ENCODE peak calls at places on chromosomes 5 and 9, in nine cellular contexts. D is Peyer's patch; N is NCI-H226; L is T-helper 1 cell; U is mucosa of descending colon; T is central memory CD8-positive, alpha-beta T cell; W is stimulated activated CD8-positive, alpha-beta memory T cell treated with anti-CD3 and anti-CD28 coated beads, Interleukin-7, amount 100 ng/mL, for 24 hours; Q is activated CD8-positive, alpha-beta memory T cell treated with anti-CD3 and anti-CD28 coated beads, Interleukin-2, amount 50 U/mL, for 4 hours; Y is neural crest cell. X is an unnamed sample.

GRCh38 chr5:170960567-170960966 is 98.7 kb downstream of the RANBP17 start:
- DNase-seq in U (no peak), Y (no peak), L (no peak), Q (no peak), D (no peak), N (no peak), W (no peak), T (no peak), X (no peak)

GRCh38 chr5:172616730-172617129 is 24.3 kb upstream of the NEURL1B start:
- DNase-seq in N (no peak), D (no peak), Y (no peak), T (no peak), Q (no peak), U (no peak), L (no peak), W (no peak), X (no peak)

GRCh38 chr5:13831236-13831810 is 113.2 kb downstream of the DNAH5 start:
- DNase-seq in T (no peak), L (no peak), W (no peak), D (no peak), U (no peak), Q (no peak), Y (no peak), N (peak; percentile 9), X (no peak)

GRCh38 chr5:103272377-103272776 is 13.8 kb downstream of the MACIR start:
- DNase-seq in Q (no peak), T (no peak), D (no peak), N (no peak), Y (no peak), U (no peak), W (no peak), L (no peak), X (no peak)

GRCh38 chr5:140292212-140293040 is 10.5 kb downstream of the PFDN1 start:
- DNase-seq in L (no peak), Q (no peak), Y (no peak), D (no peak), N (peak; percentile 35), T (no peak), U (no peak), W (no peak), X (no peak)

GRCh38 chr5:80688648-80689420 is 34.1 kb upstream of the DHFR start:
- DNase-seq in Q (no peak), N (no peak), U (no peak), Y (no peak), L (no peak), W (no peak), T (no peak), D (no peak), X (no peak)

GRCh38 chr9:121837113-121838010 is 185.9 kb downstream of the DAB2IP start:
- DNase-seq in T (no peak), D (peak; percentile 34), W (no peak), L (no peak), Q (no peak), U (no peak), Y (no peak), N (no peak), X (no peak)

GRCh38 chr5:143870871-143871632 is 59.1 kb downstream of the HMHB1 start:
- DNase-seq in T (no peak), W (no peak), N (peak; percentile 29), L (no peak), Y (no peak), U (no peak), Q (no peak), D (no peak), X (no peak)

GRCh38 chr5:86360801-86361200 is 256.9 kb upstream of the COX7C start:
- DNase-seq in D (no peak), Q (no peak), T (no peak), W (no peak), U (no peak), L (no peak), N (no peak), Y (no peak), X (no peak)

GRCh38 chr5:181281077-181281983 is 20.4 kb upstream of the TRIM52 start:
- DNase-seq in Q (no peak), W (no peak), T (no peak), D (no peak), U (no peak), L (no peak), Y (peak; percentile 67), N (no peak), X (peak; percentile 60)

GRCh38 chr9:121026260-121026691 is 23.8 kb downstream of the C5 start:
- DNase-seq in L (no peak), T (no peak), D (no peak), U (no peak), N (no peak), Y (no peak), Q (no peak), W (no peak), X (no peak)

GRCh38 chr5:165630211-165630866 is 2124.9 kb downstream of the MAT2B start:
- DNase-seq in D (peak; percentile 65), Q (no peak), U (no peak), T (no peak), N (peak; percentile 48), W (no peak), Y (peak; percentile 60), L (no peak), X (peak; percentile 34)

GRCh38 chr9:16640649-16641048 is 229.8 kb downstream of the BNC2 start:
- DNase-seq in U (no peak), T (no peak), L (no peak), W (no peak), N (peak; percentile 11), Y (no peak), Q (no peak), D (no peak), X (no peak)

GRCh38 chr5:64074533-64074932 is 91.1 kb upstream of the RNF180 start:
- DNase-seq in Q (no peak), T (no peak), W (no peak), U (no peak), L (no peak), D (no peak), Y (peak; percentile 16), N (no peak), X (peak; percentile 1)